ENCODE peak calls at places on chromosomes 6 and 20, in five cellular contexts. One of them, this sample, is unnamed.

GRCh38 chr6:93418448-93419303 is 683 bp downstream of the EPHA7 start:
- DNase-seq in occipital lobe: peak; percentile 62
- DNase-seq in PC-9: peak; percentile 45
- DNase-seq in activated naive CD4-positive, alpha-beta T cell treated with Interleukin-2 at 50 U/mL for 16 hours: no peak
- DNase-seq in putamen: no peak
- DNase-seq in this sample: peak; percentile 88

GRCh38 chr6:29500594-29500993 is 12.8 kb upstream of the MAS1L start:
- DNase-seq in occipital lobe: no peak
- DNase-seq in PC-9: no peak
- DNase-seq in activated naive CD4-positive, alpha-beta T cell treated with Interleukin-2 at 50 U/mL for 16 hours: no peak
- DNase-seq in putamen: no peak
- DNase-seq in this sample: peak; percentile 22

GRCh38 chr6:4220619-4221018 is 85.2 kb upstream of the ECI2 start:
- DNase-seq in occipital lobe: no peak
- DNase-seq in PC-9: no peak
- DNase-seq in activated naive CD4-positive, alpha-beta T cell treated with Interleukin-2 at 50 U/mL for 16 hours: no peak
- DNase-seq in putamen: no peak
- DNase-seq in this sample: no peak

GRCh38 chr20:53792946-53793536 is 199.4 kb upstream of the ZNF217 start:
- DNase-seq in occipital lobe: no peak
- DNase-seq in PC-9: no peak
- DNase-seq in activated naive CD4-positive, alpha-beta T cell treated with Interleukin-2 at 50 U/mL for 16 hours: no peak
- DNase-seq in putamen: no peak
- DNase-seq in this sample: no peak

GRCh38 chr6:36980876-36981619 is 4.9 kb downstream of the MTCH1 start:
- DNase-seq in occipital lobe: no peak
- DNase-seq in PC-9: no peak
- DNase-seq in activated naive CD4-positive, alpha-beta T cell treated with Interleukin-2 at 50 U/mL for 16 hours: no peak
- DNase-seq in putamen: no peak
- DNase-seq in this sample: no peak

GRCh38 chr20:47667531-47668312 is 117.6 kb downstream of the SULF2 start:
- DNase-seq in occipital lobe: no peak
- DNase-seq in PC-9: no peak
- DNase-seq in activated naive CD4-positive, alpha-beta T cell treated with Interleukin-2 at 50 U/mL for 16 hours: no peak
- DNase-seq in putamen: no peak
- DNase-seq in this sample: no peak

GRCh38 chr6:161439093-161439492 is 165.2 kb upstream of the AGPAT4 start:
- DNase-seq in occipital lobe: peak; percentile 81
- DNase-seq in PC-9: no peak
- DNase-seq in activated naive CD4-positive, alpha-beta T cell treated with Interleukin-2 at 50 U/mL for 16 hours: no peak
- DNase-seq in putamen: peak; percentile 88
- DNase-seq in this sample: no peak

GRCh38 chr20:60935971-60936370 is 316.1 kb upstream of the CDH4 start:
- DNase-seq in occipital lobe: no peak
- DNase-seq in PC-9: no peak
- DNase-seq in activated naive CD4-positive, alpha-beta T cell treated with Interleukin-2 at 50 U/mL for 16 hours: no peak
- DNase-seq in putamen: no peak
- DNase-seq in this sample: peak; percentile 53

GRCh38 chr6:145506554-145506953 is 228.8 kb downstream of the EPM2A start:
- DNase-seq in occipital lobe: no peak
- DNase-seq in PC-9: no peak
- DNase-seq in activated naive CD4-positive, alpha-beta T cell treated with Interleukin-2 at 50 U/mL for 16 hours: no peak
- DNase-seq in putamen: no peak
- DNase-seq in this sample: no peak

GRCh38 chr6:12709116-12709515 is 7.5 kb upstream of the PHACTR1 start:
- DNase-seq in occipital lobe: peak; percentile 73
- DNase-seq in PC-9: no peak
- DNase-seq in activated naive CD4-positive, alpha-beta T cell treated with Interleukin-2 at 50 U/mL for 16 hours: no peak
- DNase-seq in putamen: no peak
- DNase-seq in this sample: peak; percentile 77

GRCh38 chr20:5549200-5549599 is 201.0 kb upstream of the SHLD1 start:
- DNase-seq in occipital lobe: no peak
- DNase-seq in PC-9: no peak
- DNase-seq in activated naive CD4-positive, alpha-beta T cell treated with Interleukin-2 at 50 U/mL for 16 hours: no peak
- DNase-seq in putamen: no peak
- DNase-seq in this sample: no peak

GRCh38 chr20:23100754-23101107 is 14.6 kb upstream of the CD93 start:
- DNase-seq in occipital lobe: no peak
- DNase-seq in PC-9: no peak
- DNase-seq in activated naive CD4-positive, alpha-beta T cell treated with Interleukin-2 at 50 U/mL for 16 hours: no peak
- DNase-seq in putamen: no peak
- DNase-seq in this sample: no peak

GRCh38 chr6:152478377-152479010 is 158.7 kb downstream of the SYNE1 start:
- DNase-seq in occipital lobe: peak; percentile 79
- DNase-seq in PC-9: no peak
- DNase-seq in activated naive CD4-positive, alpha-beta T cell treated with Interleukin-2 at 50 U/mL for 16 hours: no peak
- DNase-seq in putamen: peak; percentile 27
- DNase-seq in this sample: no peak

GRCh38 chr20:33423141-33423834 is 20.3 kb downstream of the SNTA1 start:
- DNase-seq in occipital lobe: peak; percentile 60
- DNase-seq in PC-9: peak; percentile 77
- DNase-seq in activated naive CD4-positive, alpha-beta T cell treated with Interleukin-2 at 50 U/mL for 16 hours: no peak
- DNase-seq in putamen: no peak
- DNase-seq in this sample: no peak

GRCh38 chr20:8509809-8510208 is 377.7 kb downstream of the PLCB1 start:
- DNase-seq in occipital lobe: no peak
- DNase-seq in PC-9: no peak
- DNase-seq in activated naive CD4-positive, alpha-beta T cell treated with Interleukin-2 at 50 U/mL for 16 hours: no peak
- DNase-seq in putamen: no peak
- DNase-seq in this sample: no peak

GRCh38 chr20:9609892-9610502 is 95.6 kb downstream of the LAMP5 start:
- DNase-seq in occipital lobe: peak; percentile 39
- DNase-seq in PC-9: no peak
- DNase-seq in activated naive CD4-positive, alpha-beta T cell treated with Interleukin-2 at 50 U/mL for 16 hours: peak; percentile 18
- DNase-seq in putamen: peak; percentile 77
- DNase-seq in this sample: peak; percentile 92

GRCh38 chr6:24554474-24554873 is 59.7 kb downstream of the ALDH5A1 start:
- DNase-seq in occipital lobe: no peak
- DNase-seq in PC-9: no peak
- DNase-seq in activated naive CD4-positive, alpha-beta T cell treated with Interleukin-2 at 50 U/mL for 16 hours: no peak
- DNase-seq in putamen: no peak
- DNase-seq in this sample: no peak